ENCODE peak calls at places on chromosomes 2 and 18, in five cellular contexts. Z is HEK293T, O is NCI-H446, Q is GM04504, R is GM19239. G is an unnamed sample.
A peak's percentile ranks its signal among the peaks of the same experiment; 100 is the strongest.

GRCh38 chr2:128208023-128208422 is 110.6 kb downstream of the HS6ST1 start:
- DNase-seq in O (no peak), Q (no peak), R (no peak), Z (no peak), G (no peak)

GRCh38 chr18:47604041-47604440 is 326.4 kb downstream of the SMAD2 start:
- DNase-seq in Q (no peak), Z (no peak), O (no peak), R (no peak), G (no peak)

GRCh38 chr2:67918471-67918870 is 144.3 kb downstream of the C1D start:
- DNase-seq in O (no peak), Z (no peak), Q (no peak), R (no peak), G (no peak)

GRCh38 chr18:48227206-48227605 is 182.0 kb downstream of the ZBTB7C start:
- DNase-seq in O (no peak), Q (no peak), Z (no peak), R (no peak), G (no peak)

GRCh38 chr2:162520959-162521358 is 177.0 kb downstream of the GCA start:
- DNase-seq in O (peak; percentile 8), Q (no peak), Z (no peak), R (no peak), G (no peak)

GRCh38 chr2:227613272-227613660 is 1.4 kb downstream of the SCYGR3 start:
- DNase-seq in Z (no peak), R (no peak), Q (no peak), O (no peak), G (no peak)

GRCh38 chr2:85823951-85824350 is 64.8 kb downstream of the ST3GAL5 start:
- DNase-seq in Z (no peak), Q (no peak), O (no peak), R (no peak), G (no peak)

GRCh38 chr2:8395718-8396117 is 286.1 kb upstream of the ID2 start:
- DNase-seq in Z (no peak), O (no peak), Q (no peak), R (no peak), G (no peak)

GRCh38 chr2:100721693-100722092 is 98.2 kb upstream of the NPAS2 start:
- DNase-seq in R (no peak), O (no peak), Q (no peak), Z (no peak), G (no peak)

GRCh38 chr18:63783394-63783793 is 8.2 kb downstream of the SERPINB7 start:
- DNase-seq in R (no peak), O (no peak), Q (no peak), Z (no peak), G (no peak)

GRCh38 chr18:74498712-74499629 is 2.8 kb downstream of the CNDP2 start:
- DNase-seq in Z (no peak), Q (no peak), O (no peak), R (peak; percentile 47), G (peak; percentile 60)

GRCh38 chr2:173359231-173359630 is 4.6 kb downstream of the CDCA7 start:
- DNase-seq in Z (no peak), Q (no peak), R (peak; percentile 22), O (no peak), G (no peak)

GRCh38 chr2:216344958-216345315 is 27.3 kb downstream of the MARCHF4 start:
- DNase-seq in Z (no peak), R (no peak), O (no peak), Q (no peak), G (no peak)

GRCh38 chr18:37483221-37483971 is 82.2 kb downstream of the CELF4 start:
- DNase-seq in Z (peak; percentile 63), Q (no peak), O (no peak), R (no peak), G (no peak)

GRCh38 chr2:3610415-3610814 is 15.5 kb downstream of the COLEC11 start:
- DNase-seq in R (no peak), Q (no peak), Z (no peak), O (no peak), G (no peak)

GRCh38 chr2:10091182-10091932 is 11.1 kb upstream of the CYS1 start:
- DNase-seq in Q (no peak), R (no peak), Z (no peak), O (no peak), G (no peak)

GRCh38 chr2:20149703-20150030 is 75.3 kb downstream of the SDC1 start:
- DNase-seq in Z (no peak), R (no peak), Q (no peak), O (no peak), G (no peak)

GRCh38 chr2:101418704-101419663 is 31.7 kb upstream of the CREG2 start:
- DNase-seq in O (peak; percentile 50), R (peak; percentile 36), Z (peak; percentile 57), Q (no peak), G (peak; percentile 11)

GRCh38 chr18:21145371-21145770 is 33.8 kb upstream of the ROCK1 start:
- DNase-seq in R (no peak), Z (no peak), Q (no peak), O (no peak), G (no peak)

GRCh38 chr2:127566576-127566975 is 31.1 kb downstream of the MYO7B start:
- DNase-seq in Q (no peak), Z (no peak), R (no peak), O (no peak), G (no peak)

GRCh38 chr2:229704231-229704630 is 10.1 kb downstream of the DNER start:
- DNase-seq in R (no peak), O (no peak), Q (no peak), Z (no peak), G (no peak)

GRCh38 chr2:134500211-134500935 is 218.4 kb downstream of the TMEM163 start:
- DNase-seq in Z (no peak), R (no peak), O (no peak), Q (no peak), G (no peak)

GRCh38 chr2:85524567-85524923 is 14.4 kb upstream of the MAT2A start:
- DNase-seq in Q (no peak), Z (peak; percentile 48), R (no peak), O (no peak), G (no peak)

GRCh38 chr2:197145471-197146056 is 165.0 kb downstream of the ANKRD44 start:
- DNase-seq in R (peak; percentile 31), O (no peak), Z (no peak), Q (no peak), G (peak; percentile 8)

GRCh38 chr2:113181491-113182051 is 7.8 kb downstream of the PSD4 start:
- DNase-seq in O (no peak), Z (no peak), Q (no peak), R (no peak), G (no peak)

GRCh38 chr2:257429-257828 is 6.4 kb downstream of the SH3YL1 start:
- DNase-seq in Q (no peak), R (no peak), Z (no peak), O (no peak), G (no peak)

GRCh38 chr18:40355701-40356100 is 1599.3 kb upstream of the PIK3C3 start:
- DNase-seq in Q (peak; percentile 68), R (no peak), O (peak; percentile 10), Z (no peak), G (no peak)

GRCh38 chr2:135245055-135245454 is 193.0 kb downstream of the RAB3GAP1 start:
- DNase-seq in R (no peak), O (no peak), Z (peak; percentile 43), Q (no peak), G (no peak)

GRCh38 chr2:141329949-141330348 is 800.9 kb downstream of the LRP1B start:
- DNase-seq in Z (no peak), Q (no peak), O (no peak), R (no peak), G (no peak)